ENCODE peak calls at places on chromosome 22, in four cellular contexts. One of them, this sample, is unnamed.
A peak's percentile ranks its signal among the peaks of the same experiment; 100 is the strongest.

GRCh38 chr22:45576273-45576625 is 73.6 kb downstream of the FBLN1 start:
- DNase-seq in activated CD8-positive, alpha-beta T cell treated with anti-CD3 and anti-CD28 coated beads for 36 hours: no peak
- DNase-seq in heart right ventricle: no peak
- DNase-seq in GM20000: no peak
- DNase-seq in this sample: no peak

GRCh38 chr22:38724926-38725571 is 19.3 kb downstream of the GTPBP1 start:
- DNase-seq in activated CD8-positive, alpha-beta T cell treated with anti-CD3 and anti-CD28 coated beads for 36 hours: peak; percentile 31
- DNase-seq in heart right ventricle: no peak
- DNase-seq in GM20000: no peak
- DNase-seq in this sample: peak; percentile 48

GRCh38 chr22:22180738-22181514 is 63.7 kb upstream of the VPREB1 start:
- DNase-seq in activated CD8-positive, alpha-beta T cell treated with anti-CD3 and anti-CD28 coated beads for 36 hours: no peak
- DNase-seq in heart right ventricle: no peak
- DNase-seq in GM20000: no peak
- DNase-seq in this sample: no peak

GRCh38 chr22:23714596-23715588 is 24.1 kb downstream of the RGL4 start:
- DNase-seq in activated CD8-positive, alpha-beta T cell treated with anti-CD3 and anti-CD28 coated beads for 36 hours: peak; percentile 36
- DNase-seq in GM20000: no peak
- DNase-seq in heart right ventricle: no peak
- DNase-seq in this sample: peak; percentile 26

GRCh38 chr22:27895600-27895999 is 23.5 kb downstream of the PITPNB start:
- DNase-seq in GM20000: peak; percentile 57
- DNase-seq in activated CD8-positive, alpha-beta T cell treated with anti-CD3 and anti-CD28 coated beads for 36 hours: no peak
- DNase-seq in heart right ventricle: no peak
- DNase-seq in this sample: peak; percentile 67

GRCh38 chr22:48585916-48586798 is 1241.5 kb downstream of the BRD1 start:
- DNase-seq in activated CD8-positive, alpha-beta T cell treated with anti-CD3 and anti-CD28 coated beads for 36 hours: no peak
- DNase-seq in heart right ventricle: no peak
- DNase-seq in GM20000: no peak
- DNase-seq in this sample: no peak

GRCh38 chr22:22533863-22534262 is 13.8 kb upstream of the ZNF280A start:
- DNase-seq in GM20000: no peak
- DNase-seq in heart right ventricle: no peak
- DNase-seq in activated CD8-positive, alpha-beta T cell treated with anti-CD3 and anti-CD28 coated beads for 36 hours: no peak
- DNase-seq in this sample: no peak

GRCh38 chr22:30245985-30246901 is at the start of gene LIF:
- DNase-seq in GM20000: peak; percentile 81
- DNase-seq in activated CD8-positive, alpha-beta T cell treated with anti-CD3 and anti-CD28 coated beads for 36 hours: peak; percentile 74
- DNase-seq in heart right ventricle: no peak
- DNase-seq in this sample: peak; percentile 82

GRCh38 chr22:33605201-33605600 is 315.1 kb downstream of the LARGE1 start:
- DNase-seq in heart right ventricle: no peak
- DNase-seq in GM20000: no peak
- DNase-seq in activated CD8-positive, alpha-beta T cell treated with anti-CD3 and anti-CD28 coated beads for 36 hours: no peak
- DNase-seq in this sample: no peak

GRCh38 chr22:25953276-25953675 is 211.3 kb downstream of the MYO18B start:
- DNase-seq in activated CD8-positive, alpha-beta T cell treated with anti-CD3 and anti-CD28 coated beads for 36 hours: no peak
- DNase-seq in heart right ventricle: no peak
- DNase-seq in GM20000: no peak
- DNase-seq in this sample: no peak

DNA sequence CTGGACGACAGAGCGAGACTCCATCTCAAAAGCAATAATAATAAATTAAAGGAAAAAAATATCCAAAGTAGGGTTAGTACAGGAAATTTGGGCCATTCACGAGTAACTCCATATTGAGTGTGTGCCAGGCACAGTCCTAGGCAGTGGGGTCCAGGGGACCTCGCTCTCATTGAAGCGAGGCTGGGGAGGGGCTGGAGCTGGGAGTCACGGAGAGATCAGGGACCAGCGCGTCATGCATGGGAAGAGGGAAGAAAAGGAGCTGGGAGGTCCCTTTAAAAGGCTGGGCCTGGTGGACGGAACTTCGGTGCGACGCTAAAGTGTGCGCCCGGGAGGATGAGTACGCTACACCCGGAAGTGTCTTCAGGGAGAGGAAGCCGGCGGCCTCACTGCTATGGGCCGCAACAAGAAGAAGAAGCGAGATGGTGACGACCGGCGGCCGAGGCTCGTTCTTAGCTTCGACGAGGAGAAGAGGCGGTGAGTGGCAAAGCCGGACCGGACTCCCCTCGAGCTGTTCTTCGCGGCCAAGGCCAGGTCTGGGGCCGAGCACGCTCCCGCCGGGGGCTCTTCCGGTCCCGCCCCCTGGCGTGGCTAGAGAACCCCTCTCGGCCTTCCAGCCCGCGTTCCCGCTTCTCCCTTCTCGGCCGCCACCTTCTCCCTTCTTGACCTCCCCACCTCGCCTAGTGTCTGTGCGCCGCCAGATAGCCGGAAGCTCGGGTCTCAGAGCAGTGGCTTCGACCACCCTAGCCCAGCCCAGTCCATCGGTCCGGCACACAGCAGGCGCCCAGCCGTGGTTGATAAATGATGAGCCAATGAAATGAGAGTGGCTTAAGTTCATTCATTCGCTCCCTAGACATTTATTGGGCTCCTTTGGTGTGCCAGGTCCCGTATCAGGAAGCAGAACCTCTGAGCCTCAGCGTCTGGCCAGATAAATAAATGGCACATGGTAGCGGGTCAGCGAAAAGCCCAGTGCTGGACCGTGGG is at the start of gene NOL12:
- DNase-seq in GM20000: peak; percentile 83
- DNase-seq in heart right ventricle: peak; percentile 78
- DNase-seq in activated CD8-positive, alpha-beta T cell treated with anti-CD3 and anti-CD28 coated beads for 36 hours: peak; percentile 79
- DNase-seq in this sample: peak; percentile 90
- TF ChIP-seq CTCF in GM20000: no peak
- TF ChIP-seq CTCF in heart right ventricle: peak; percentile 24
- TF ChIP-seq CTCF in activated CD8-positive, alpha-beta T cell treated with anti-CD3 and anti-CD28 coated beads for 36 hours: no peak
- TF ChIP-seq CTCF in this sample: no peak

GRCh38 chr22:28950567-28951411 is 67.4 kb downstream of the ZNRF3 start:
- DNase-seq in heart right ventricle: no peak
- DNase-seq in GM20000: no peak
- DNase-seq in activated CD8-positive, alpha-beta T cell treated with anti-CD3 and anti-CD28 coated beads for 36 hours: no peak
- DNase-seq in this sample: no peak
- TF ChIP-seq CTCF in heart right ventricle: no peak
- TF ChIP-seq CTCF in GM20000: no peak
- TF ChIP-seq CTCF in activated CD8-positive, alpha-beta T cell treated with anti-CD3 and anti-CD28 coated beads for 36 hours: no peak
- TF ChIP-seq CTCF in this sample: no peak

GRCh38 chr22:46983046-46983445 is 220.6 kb downstream of the TBC1D22A start:
- DNase-seq in heart right ventricle: no peak
- DNase-seq in GM20000: no peak
- DNase-seq in activated CD8-positive, alpha-beta T cell treated with anti-CD3 and anti-CD28 coated beads for 36 hours: no peak
- DNase-seq in this sample: no peak

GRCh38 chr22:46986788-46987187 is 224.3 kb downstream of the TBC1D22A start:
- DNase-seq in heart right ventricle: no peak
- DNase-seq in activated CD8-positive, alpha-beta T cell treated with anti-CD3 and anti-CD28 coated beads for 36 hours: no peak
- DNase-seq in GM20000: no peak
- DNase-seq in this sample: no peak

GRCh38 chr22:46982635-46983034 is 220.2 kb downstream of the TBC1D22A start:
- DNase-seq in activated CD8-positive, alpha-beta T cell treated with anti-CD3 and anti-CD28 coated beads for 36 hours: no peak
- DNase-seq in GM20000: no peak
- DNase-seq in heart right ventricle: no peak
- DNase-seq in this sample: no peak

GRCh38 chr22:46984751-46985506 is 222.5 kb downstream of the TBC1D22A start:
- DNase-seq in heart right ventricle: no peak
- DNase-seq in GM20000: no peak
- DNase-seq in activated CD8-positive, alpha-beta T cell treated with anti-CD3 and anti-CD28 coated beads for 36 hours: no peak
- DNase-seq in this sample: no peak

GRCh38 chr22:46985507-46985882 is 223.0 kb downstream of the TBC1D22A start:
- DNase-seq in GM20000: no peak
- DNase-seq in heart right ventricle: no peak
- DNase-seq in activated CD8-positive, alpha-beta T cell treated with anti-CD3 and anti-CD28 coated beads for 36 hours: no peak
- DNase-seq in this sample: no peak
- TF ChIP-seq CTCF in GM20000: no peak
- TF ChIP-seq CTCF in heart right ventricle: no peak
- TF ChIP-seq CTCF in activated CD8-positive, alpha-beta T cell treated with anti-CD3 and anti-CD28 coated beads for 36 hours: no peak
- TF ChIP-seq CTCF in this sample: no peak

GRCh38 chr22:49788492-49788891 is 39.2 kb downstream of the BRD1 start:
- DNase-seq in activated CD8-positive, alpha-beta T cell treated with anti-CD3 and anti-CD28 coated beads for 36 hours: no peak
- DNase-seq in GM20000: no peak
- DNase-seq in heart right ventricle: peak; percentile 76
- DNase-seq in this sample: no peak

GRCh38 chr22:49789289-49790141 is 38.2 kb downstream of the BRD1 start:
- DNase-seq in GM20000: no peak
- DNase-seq in heart right ventricle: peak; percentile 56
- DNase-seq in activated CD8-positive, alpha-beta T cell treated with anti-CD3 and anti-CD28 coated beads for 36 hours: peak; percentile 73
- DNase-seq in this sample: no peak

GRCh38 chr22:49785841-49786451 is 41.7 kb downstream of the BRD1 start:
- DNase-seq in heart right ventricle: no peak
- DNase-seq in activated CD8-positive, alpha-beta T cell treated with anti-CD3 and anti-CD28 coated beads for 36 hours: no peak
- DNase-seq in GM20000: no peak
- DNase-seq in this sample: no peak

GRCh38 chr22:49786976-49787843 is 40.5 kb downstream of the BRD1 start:
- DNase-seq in activated CD8-positive, alpha-beta T cell treated with anti-CD3 and anti-CD28 coated beads for 36 hours: no peak
- DNase-seq in GM20000: no peak
- DNase-seq in heart right ventricle: no peak
- DNase-seq in this sample: no peak

DNA sequence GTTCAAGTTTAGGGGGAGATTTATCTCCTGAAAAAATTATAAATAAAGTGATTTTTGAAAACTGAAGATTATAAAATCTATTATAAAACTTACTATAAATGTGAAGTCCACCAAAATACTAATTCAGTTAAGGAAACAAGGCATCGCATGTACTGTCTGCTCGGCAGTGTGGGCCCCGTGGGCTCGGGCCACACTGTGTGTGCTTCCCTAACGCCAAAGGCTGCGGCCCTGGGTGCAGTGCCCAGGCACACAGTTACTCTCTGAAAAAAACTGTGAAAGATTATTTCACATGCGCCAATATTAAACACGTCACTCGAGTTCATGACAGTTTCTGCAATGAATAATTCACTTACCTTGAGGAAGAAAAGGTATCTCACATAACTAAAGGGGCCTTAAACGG is 39.8 kb downstream of the BRD1 start:
- DNase-seq in GM20000: no peak
- DNase-seq in activated CD8-positive, alpha-beta T cell treated with anti-CD3 and anti-CD28 coated beads for 36 hours: no peak
- DNase-seq in heart right ventricle: no peak
- DNase-seq in this sample: no peak
- TF ChIP-seq CTCF in GM20000: no peak
- TF ChIP-seq CTCF in activated CD8-positive, alpha-beta T cell treated with anti-CD3 and anti-CD28 coated beads for 36 hours: no peak
- TF ChIP-seq CTCF in heart right ventricle: no peak
- TF ChIP-seq CTCF in this sample: no peak